ENCODE peak calls at places on chromosomes 13 and 19, in four cellular contexts. T is foreskin keratinocyte, Y is body of pancreas, H is tibial nerve. M is an unnamed sample.

GRCh38 chr19:1250374-1251232 is 2.2 kb downstream of the MIDN start:
- DNase-seq in H (no peak), Y (peak; percentile 71), T (no peak), M (no peak)

GRCh38 chr13:109010912-109011311 is 381.5 kb downstream of the MYO16 start:
- DNase-seq in H (no peak), T (no peak), Y (no peak), M (no peak)

GRCh38 chr19:13872695-13873389 is 4.1 kb upstream of the NANOS3 start:
- DNase-seq in T (no peak), H (no peak), Y (peak; percentile 46), M (no peak)

GRCh38 chr19:15454371-15454800 is 4.6 kb upstream of the WIZ start:
- DNase-seq in Y (peak; percentile 63), T (no peak), H (no peak), M (no peak)

GRCh38 chr13:27053235-27053884 is 118.3 kb downstream of the USP12 start:
- DNase-seq in H (no peak), T (no peak), Y (no peak), M (no peak)

GRCh38 chr19:35045667-35046300 is 4.3 kb downstream of the HPN start:
- DNase-seq in Y (peak; percentile 28), H (no peak), T (peak; percentile 25), M (no peak)

GRCh38 chr13:76189882-76190519 is 553.9 kb downstream of the LMO7 start:
- DNase-seq in T (no peak), H (no peak), Y (no peak), M (no peak)

GRCh38 chr19:4977299-4978174 is 8.6 kb downstream of the KDM4B start:
- DNase-seq in T (peak; percentile 82), Y (peak; percentile 47), H (no peak), M (no peak)

GRCh38 chr19:1789282-1790020 is 22.6 kb downstream of the ATP8B3 start:
- DNase-seq in T (no peak), H (no peak), Y (no peak), M (no peak)

GRCh38 chr13:48595330-48596127 is 58.2 kb upstream of the CYSLTR2 start:
- DNase-seq in Y (peak; percentile 82), H (no peak), T (peak; percentile 53), M (no peak)

GRCh38 chr19:52941941-52942370 is 18.7 kb upstream of the ZNF888 start:
- DNase-seq in T (peak; percentile 31), Y (peak; percentile 26), H (no peak), M (no peak)

GRCh38 chr19:55638864-55639359 is 1.9 kb upstream of the ZNF580 start:
- DNase-seq in T (no peak), Y (no peak), H (no peak), M (no peak)

GRCh38 chr19:53927745-53928144 is 18.7 kb downstream of the CACNG7 start:
- DNase-seq in Y (peak; percentile 52), H (no peak), T (peak; percentile 17), M (no peak)

GRCh38 chr19:30316560-30317106 is 55.6 kb upstream of the ZNF536 start:
- DNase-seq in T (no peak), Y (no peak), H (no peak), M (no peak)

GRCh38 chr13:19172647-19173030 is 9.0 kb downstream of the TUBA3C start:
- DNase-seq in Y (no peak), H (no peak), T (no peak), M (no peak)

GRCh38 chr19:35155981-35156672 is 1.6 kb downstream of the FXYD5 start:
- DNase-seq in H (no peak), T (no peak), Y (no peak), M (no peak)

GRCh38 chr19:41774515-41774980 is 19.2 kb downstream of the CEACAM6 start:
- DNase-seq in H (no peak), Y (no peak), T (peak; percentile 91), M (peak; percentile 99)

GRCh38 chr13:82615043-82615442 is 1267.2 kb downstream of the SLITRK1 start:
- DNase-seq in Y (no peak), H (no peak), T (no peak), M (no peak)

GRCh38 chr13:45811891-45812583 is 39.5 kb downstream of the SIAH3 start:
- DNase-seq in Y (no peak), T (peak; percentile 78), H (no peak), M (peak; percentile 46)

GRCh38 chr13:43368003-43368402 is 344.6 kb downstream of the DNAJC15 start:
- DNase-seq in T (no peak), Y (no peak), H (no peak), M (no peak)

GRCh38 chr19:7930765-7931164 is 4.8 kb upstream of the CTXN1 start:
- DNase-seq in T (no peak), H (no peak), Y (no peak), M (no peak)

GRCh38 chr13:28338742-28339141 is 156.2 kb downstream of the FLT1 start:
- DNase-seq in H (no peak), T (no peak), Y (no peak), M (no peak)

GRCh38 chr19:30861896-30862295 is 487.3 kb downstream of the TSHZ3 start:
- DNase-seq in H (no peak), T (no peak), Y (no peak), M (no peak)

GRCh38 chr13:25879466-25879865 is 172.3 kb downstream of the SHISA2 start:
- DNase-seq in T (no peak), Y (no peak), H (no peak), M (no peak)

GRCh38 chr13:25881946-25882574 is 169.8 kb downstream of the SHISA2 start:
- DNase-seq in H (no peak), T (no peak), Y (no peak), M (no peak)

GRCh38 chr13:25881136-25881926 is 170.5 kb downstream of the SHISA2 start:
- DNase-seq in T (no peak), H (no peak), Y (no peak), M (no peak)

GRCh38 chr13:25885418-25885817 is 166.4 kb downstream of the SHISA2 start:
- DNase-seq in Y (no peak), T (no peak), H (no peak), M (no peak)

GRCh38 chr13:25882732-25883357 is 169.0 kb downstream of the SHISA2 start:
- DNase-seq in Y (no peak), T (no peak), H (no peak), M (no peak)
- H3K27ac ChIP-seq in Y (no peak overlapping the region), T (no peak overlapping the region), H (no peak overlapping the region), M (no peak overlapping the region)

GRCh38 chr19:46812898-46813569 is 24.6 kb upstream of the SLC1A5 start:
- DNase-seq in T (no peak), Y (no peak), H (no peak), M (no peak)
- H3K27ac ChIP-seq in T (no peak overlapping the region), Y (no peak overlapping the region), H (peak overlapping the region; percentile 88), M (no peak overlapping the region)

DNA sequence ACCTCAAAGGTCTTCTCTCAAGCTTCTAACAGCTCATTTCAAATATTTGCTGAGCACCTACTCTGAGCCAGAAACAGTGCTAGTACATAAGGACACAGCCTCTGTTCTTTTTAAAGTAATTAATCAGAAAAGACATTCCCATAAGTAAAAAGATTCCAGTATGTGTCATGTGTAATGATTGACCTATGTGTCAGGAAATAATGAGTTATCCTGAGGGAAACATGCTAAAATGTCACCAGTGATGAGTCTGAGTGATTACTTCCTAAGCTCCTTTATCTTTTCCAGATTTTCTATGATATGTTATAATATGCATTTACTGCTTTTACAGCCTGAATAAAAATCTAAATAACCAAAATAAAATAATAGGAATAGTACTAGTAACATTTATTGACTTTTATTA is 107.6 kb downstream of the SLC25A15 start:
- DNase-seq in T (no peak), Y (no peak), H (no peak), M (no peak)
- H3K27ac ChIP-seq in T (no peak overlapping the region), Y (no peak overlapping the region), H (no peak overlapping the region), M (no peak overlapping the region)

GRCh38 chr19:37564624-37565369 is 29.8 kb downstream of the ZNF571 start:
- DNase-seq in Y (no peak), H (no peak), T (peak; percentile 11), M (no peak)
- H3K27ac ChIP-seq in Y (no peak overlapping the region), H (no peak overlapping the region), T (no peak overlapping the region), M (no peak overlapping the region)

DNA sequence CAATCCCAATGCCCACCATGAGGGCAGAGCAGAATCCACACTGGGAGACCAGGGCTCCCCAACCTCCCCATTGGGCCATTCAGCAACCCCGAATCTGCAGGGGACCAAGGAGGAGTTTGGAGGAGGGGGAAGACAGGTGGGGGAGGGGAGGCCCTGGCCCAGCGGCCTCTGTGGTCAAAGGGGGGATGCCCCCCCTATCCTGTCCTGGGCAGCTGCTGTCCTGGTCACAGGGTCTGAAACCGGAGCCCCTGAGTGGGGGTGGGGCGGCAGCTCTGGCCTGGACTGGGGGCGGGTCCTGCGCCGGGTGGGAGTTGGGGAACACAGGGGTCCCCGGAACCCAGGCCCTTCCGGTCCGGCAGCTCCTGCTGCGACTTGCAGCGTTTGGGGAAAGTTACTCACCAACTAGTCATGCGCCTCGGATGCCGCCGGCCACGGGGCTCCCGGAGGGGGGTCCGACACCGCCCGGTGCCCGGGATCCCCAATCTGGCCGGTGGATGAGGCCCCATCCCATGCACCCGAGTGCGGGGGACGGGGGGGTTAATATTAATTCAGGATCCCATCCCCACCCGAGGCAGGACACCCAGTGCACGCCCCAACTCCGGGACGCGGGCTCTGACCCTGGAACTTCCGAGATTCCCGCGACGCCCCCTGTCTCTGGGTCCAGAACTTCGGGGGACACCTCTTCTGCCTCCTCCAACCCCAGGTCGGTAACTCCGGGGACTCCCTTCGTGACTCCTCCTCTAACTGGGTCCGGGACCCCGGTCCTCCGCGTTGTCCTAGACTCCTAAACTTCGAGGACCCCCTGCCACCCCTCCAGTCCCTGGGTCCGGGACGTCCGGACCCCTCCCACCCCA is 868 bp downstream of the HOMER3 start:
- DNase-seq in Y (peak; percentile 40), T (peak; percentile 49), H (no peak), M (no peak)
- H3K27ac ChIP-seq in Y (no peak overlapping the region), T (peak overlapping the region; percentile 85), H (peak overlapping the region; percentile 84), M (peak overlapping the region; percentile 83)

DNA sequence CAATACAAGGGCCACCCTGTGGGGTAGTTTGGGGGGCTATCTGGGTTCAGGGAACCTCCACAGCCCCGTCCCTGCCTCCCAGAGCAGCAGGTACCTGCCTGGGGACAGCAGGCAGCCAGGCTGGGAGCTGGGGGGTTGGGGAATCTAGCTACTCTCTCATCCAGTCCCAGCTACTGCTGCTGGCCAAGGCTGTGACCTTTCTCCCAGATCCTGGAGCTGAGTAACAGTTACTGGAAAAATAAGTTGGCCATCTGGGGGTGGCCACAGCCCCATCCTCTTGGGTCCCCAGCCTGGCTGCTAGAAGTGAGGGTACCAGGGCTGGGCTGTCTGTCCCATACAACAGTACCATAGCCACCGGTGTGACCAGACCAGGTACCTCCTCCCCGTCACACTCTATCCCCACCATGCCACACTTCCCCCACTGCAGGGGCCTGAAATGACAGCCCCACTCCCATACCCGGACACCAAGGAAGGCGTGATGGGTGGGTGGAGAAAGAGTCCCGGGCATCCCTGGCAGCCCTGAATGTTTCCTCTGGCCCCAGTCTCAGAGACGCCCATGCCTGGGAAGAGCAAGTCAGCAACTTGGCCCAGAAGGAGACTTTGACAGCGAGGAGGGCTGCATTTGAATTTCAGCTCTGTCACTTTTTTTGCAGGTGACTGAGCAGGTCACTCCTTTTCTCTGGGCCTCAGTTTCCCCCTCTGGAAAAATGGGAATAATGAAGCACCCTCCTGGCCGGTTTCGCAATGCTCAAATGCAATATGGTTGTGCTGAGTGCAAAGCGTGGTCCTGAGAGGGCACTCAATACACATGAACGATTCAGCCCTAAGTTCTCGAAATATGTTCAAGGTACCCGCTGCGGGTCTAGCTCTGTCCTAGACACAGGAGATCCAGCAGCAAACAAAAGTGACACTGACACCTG is 30.7 kb upstream of the NFIC start:
- DNase-seq in H (no peak), Y (peak; percentile 86), T (no peak), M (no peak)
- H3K27ac ChIP-seq in H (peak overlapping the region; percentile 96), Y (peak overlapping the region; percentile 96), T (no peak overlapping the region), M (no peak overlapping the region)